ENCODE peak calls at places on chromosome 4, in seven cellular contexts. Q is neural crest cell; W is stimulated activated CD8-positive, alpha-beta memory T cell treated with anti-CD3 and anti-CD28 coated beads, Interleukin-15, amount 100 ng/mL, for 4 hours; J is activated CD4-positive, alpha-beta T cell treated with anti-CD3 and anti-CD28 coated beads, Interleukin-2, amount 50 U/mL, for 24 hours; T is cardiac fibroblast; Y is DMS153; F is adipocyte. I is an unnamed sample.

GRCh38 chr4:6561706-6562371 is 13.2 kb upstream of the MAN2B2 start:
- DNase-seq in Q (no peak), W (no peak), T (no peak), F (no peak), J (no peak), Y (no peak), I (no peak)

GRCh38 chr4:90845777-90846176 is 718.6 kb downstream of the CCSER1 start:
- DNase-seq in Y (no peak), W (no peak), F (peak), Q (no peak), T (peak), J (no peak), I (no peak)

GRCh38 chr4:86670739-86671138 is 76.6 kb downstream of the PTPN13 start:
- DNase-seq in J (no peak), W (no peak), T (peak), Q (no peak), Y (no peak), F (peak), I (peak)

GRCh38 chr4:8403173-8403753 is 37.3 kb downstream of the ACOX3 start:
- DNase-seq in Y (peak), F (peak), J (peak), Q (peak), W (no peak), T (peak), I (peak)

GRCh38 chr4:106691749-106692148 is 323.2 kb upstream of the GIMD1 start:
- DNase-seq in J (no peak), T (peak), W (no peak), Y (no peak), Q (no peak), F (peak), I (no peak)

GRCh38 chr4:6192245-6192644 is 8.1 kb downstream of the JAKMIP1 start:
- DNase-seq in J (no peak), F (no peak), Y (no peak), T (no peak), W (no peak), Q (no peak), I (no peak)

GRCh38 chr4:80197601-80198444 is 520 bp downstream of the PRDM8 start:
- DNase-seq in T (no peak), Q (no peak), W (no peak), J (no peak), F (peak), Y (no peak), I (no peak)

GRCh38 chr4:177367336-177367735 is 57.7 kb downstream of the NEIL3 start:
- DNase-seq in Q (no peak), W (no peak), Y (no peak), T (peak), F (no peak), J (no peak), I (peak)

GRCh38 chr4:153553155-153553819 is 87.1 kb downstream of the TMEM131L start:
- DNase-seq in Y (no peak), F (no peak), Q (no peak), T (no peak), J (no peak), W (no peak), I (no peak)

GRCh38 chr4:10226756-10227155 is 110.2 kb upstream of the WDR1 start:
- DNase-seq in Y (no peak), T (peak), F (no peak), Q (no peak), W (no peak), J (no peak), I (peak)

GRCh38 chr4:151801547-151802516 is 41.0 kb upstream of the GATB start:
- DNase-seq in F (peak), Q (peak), Y (no peak), W (peak), T (peak), J (peak), I (peak)

GRCh38 chr4:142719854-142720541 is 126.1 kb downstream of the INPP4B start:
- DNase-seq in T (peak), Y (no peak), F (peak), W (no peak), Q (no peak), J (peak), I (peak)

GRCh38 chr4:171025776-171026175 is 787.4 kb upstream of the GALNTL6 start:
- DNase-seq in Y (no peak), W (no peak), J (no peak), Q (no peak), T (no peak), F (no peak), I (no peak)

GRCh38 chr4:8777320-8778196 is 94.1 kb downstream of the HMX1 start:
- DNase-seq in Y (no peak), F (no peak), Q (no peak), T (no peak), J (no peak), W (no peak), I (no peak)

GRCh38 chr4:2301806-2302205 is 39.9 kb upstream of the MXD4 start:
- DNase-seq in Q (no peak), W (no peak), F (no peak), J (no peak), T (no peak), Y (no peak), I (no peak)

GRCh38 chr4:70080205-70080604 is 30.0 kb downstream of the HTN1 start:
- DNase-seq in Q (no peak), F (no peak), T (no peak), J (no peak), Y (no peak), W (no peak), I (no peak)

GRCh38 chr4:126513596-126513995 is 1119.2 kb upstream of the INTU start:
- DNase-seq in Y (no peak), W (no peak), F (peak), J (no peak), Q (no peak), T (no peak), I (no peak)

GRCh38 chr4:23889814-23890269 is at the start of gene PPARGC1A:
- DNase-seq in Y (peak), J (no peak), Q (peak), W (no peak), F (peak), T (peak), I (no peak)

GRCh38 chr4:168765726-168766125 is 244.3 kb downstream of the CBR4 start:
- DNase-seq in F (peak), Q (no peak), J (no peak), Y (no peak), W (no peak), T (peak), I (peak)

GRCh38 chr4:7381221-7381889 is 53.4 kb downstream of the PSAPL1 start:
- DNase-seq in J (no peak), T (no peak), Q (no peak), Y (no peak), W (no peak), F (no peak), I (no peak)

GRCh38 chr4:98626350-98626749 is 32.1 kb downstream of the TSPAN5 start:
- DNase-seq in Y (no peak), Q (no peak), T (peak), J (no peak), F (peak), W (no peak), I (peak)

GRCh38 chr4:69517674-69518073 is 22.0 kb upstream of the UGT2B4 start:
- DNase-seq in Y (no peak), J (no peak), W (no peak), F (no peak), Q (no peak), T (no peak), I (no peak)

GRCh38 chr4:73068496-73069337 is 799 bp downstream of the COX18 start:
- DNase-seq in T (peak), J (peak), F (peak), Q (peak), W (no peak), Y (no peak), I (peak)

GRCh38 chr4:146342600-146343192 is 128.4 kb downstream of the REELD1 start:
- DNase-seq in Y (no peak), F (peak), Q (peak), W (no peak), T (peak), J (peak), I (peak)

GRCh38 chr4:8577972-8578371 is 2.2 kb upstream of the GPR78 start:
- DNase-seq in T (no peak), Q (no peak), Y (no peak), W (no peak), J (no peak), F (no peak), I (no peak)

GRCh38 chr4:26753187-26753586 is 107.5 kb upstream of the STIM2 start:
- DNase-seq in J (no peak), Y (no peak), T (no peak), W (no peak), F (no peak), Q (no peak), I (no peak)

GRCh38 chr4:122775987-122776836 is 43.7 kb downstream of the BBS12 start:
- DNase-seq in W (no peak), J (no peak), T (no peak), Y (no peak), F (no peak), Q (no peak), I (no peak)

GRCh38 chr4:161869511-161869910 is 294.3 kb downstream of the FSTL5 start:
- DNase-seq in W (no peak), Q (no peak), F (no peak), J (no peak), Y (no peak), T (no peak), I (no peak)

GRCh38 chr4:140851032-140851636 is 94.9 kb upstream of the TBC1D9 start:
- DNase-seq in W (no peak), Q (peak), T (peak), F (peak), J (peak), Y (peak), I (peak)